ENCODE peak calls at places on chromosomes 11 and 22, in five cellular contexts. I is stimulated activated CD4-positive, alpha-beta T cell treated with anti-CD3 and anti-CD28 coated beads, Interleukin-1b, Interleukin-23, amount 100 ng/mL, for 4 hours; B is HT1080; F is EH; C is EL. Z is an unnamed sample.

GRCh38 chr11:45939836-45940235 is 17.4 kb downstream of the LARGE2 start:
- DNase-seq in C (no peak), I (no peak), F (peak), B (no peak), Z (no peak)

GRCh38 chr22:26615149-26615548 is 2.7 kb downstream of the CRYBB1 start:
- DNase-seq in B (no peak), I (no peak), F (no peak), C (no peak), Z (no peak)

GRCh38 chr11:12673924-12674570 is at the start of gene TEAD1:
- DNase-seq in C (peak), B (peak), I (peak), F (peak), Z (peak)

GRCh38 chr11:111652184-111652583 is 49.9 kb downstream of the SIK2 start:
- DNase-seq in C (peak), I (no peak), B (no peak), F (peak), Z (no peak)

GRCh38 chr11:32511926-32512325 is 71.7 kb upstream of the EIF3M start:
- DNase-seq in C (no peak), I (no peak), B (peak), F (no peak), Z (no peak)

GRCh38 chr22:48664586-48664985 is 1163.1 kb downstream of the BRD1 start:
- DNase-seq in I (no peak), F (no peak), C (no peak), B (no peak), Z (no peak)

GRCh38 chr11:73750238-73750637 is 10.6 kb downstream of the RAB6A start:
- DNase-seq in C (no peak), I (no peak), F (no peak), B (no peak), Z (no peak)

GRCh38 chr11:69914286-69915150 is 95.3 kb upstream of the FGF3 start:
- DNase-seq in F (no peak), C (no peak), B (no peak), I (no peak), Z (peak)

GRCh38 chr11:41051919-41052630 is 407.4 kb downstream of the LRRC4C start:
- DNase-seq in B (no peak), I (no peak), F (no peak), C (no peak), Z (no peak)

GRCh38 chr11:14899087-14899363 is 7.0 kb upstream of the CYP2R1 start:
- DNase-seq in I (no peak), B (no peak), F (no peak), C (no peak), Z (no peak)

GRCh38 chr22:21942407-21942895 is 10.2 kb downstream of the PPM1F start:
- DNase-seq in I (no peak), B (peak), F (peak), C (peak), Z (peak)

GRCh38 chr11:95081412-95081811 is 8.2 kb upstream of the ENDOD1 start:
- DNase-seq in F (peak), I (no peak), B (no peak), C (no peak), Z (no peak)

GRCh38 chr11:116207781-116208180 is 565.0 kb downstream of the BUD13 start:
- DNase-seq in F (no peak), C (no peak), I (no peak), B (no peak), Z (no peak)

GRCh38 chr11:12841946-12842630 is 167.0 kb upstream of the RASSF10 start:
- DNase-seq in C (peak), I (no peak), F (peak), B (peak), Z (peak)

GRCh38 chr11:132848336-132848735 is 684.0 kb downstream of the OPCML start:
- DNase-seq in I (no peak), F (peak), B (no peak), C (no peak), Z (no peak)

GRCh38 chr11:7418061-7418460 is 67.2 kb upstream of the OLFML1 start:
- DNase-seq in C (no peak), F (no peak), I (no peak), B (peak), Z (peak)